ENCODE peak calls at places on chromosomes 11 and 22, in eight cellular contexts. K is upper lobe of left lung, G is HCT116, R is GM12878, O is HepG2, Z is K562, W is Panc1, H is GM23338. T is an unnamed sample.
A peak's percentile ranks its signal among the peaks of the same experiment; 100 is the strongest.

GRCh38 chr11:31798057-31799035 is 12.8 kb downstream of the PAX6 start:
- ATAC-seq in G (no peak), Z (no peak), H (peak; percentile 77), O (no peak), W (peak; percentile 34), R (peak; percentile 38), K (no peak), T (no peak)

GRCh38 chr22:45783690-45784089 is 112.1 kb downstream of the ATXN10 start:
- ATAC-seq in Z (no peak), O (no peak), H (no peak), R (no peak), G (no peak), K (no peak), W (no peak), T (no peak)

GRCh38 chr11:6203327-6203726 is 2.0 kb upstream of the C11orf42 start:
- ATAC-seq in H (no peak), O (no peak), W (no peak), Z (no peak), R (peak; percentile 86), G (no peak), K (no peak), T (no peak)

GRCh38 chr11:34616830-34617504 is 3.9 kb upstream of the EHF start:
- ATAC-seq in R (no peak), O (no peak), Z (peak; percentile 12), G (no peak), K (no peak), H (no peak), W (no peak), T (no peak)

GRCh38 chr11:6925636-6926207 is 504 bp upstream of the ZNF215 start:
- ATAC-seq in O (no peak), R (peak; percentile 21), H (peak; percentile 37), W (peak; percentile 47), G (peak; percentile 69), K (peak; percentile 37), Z (peak; percentile 58), T (peak; percentile 13)

GRCh38 chr11:22566293-22566692 is 59.3 kb downstream of the FANCF start:
- ATAC-seq in G (no peak), R (no peak), Z (no peak), H (peak; percentile 84), W (no peak), K (no peak), O (no peak), T (no peak)

GRCh38 chr11:63858628-63859550 is 20.0 kb downstream of the MARK2 start:
- ATAC-seq in G (no peak), O (no peak), R (peak; percentile 40), H (no peak), K (peak; percentile 81), Z (peak; percentile 74), W (no peak), T (peak; percentile 82)

GRCh38 chr22:18968011-18968749 is 32.1 kb upstream of the PRODH start:
- ATAC-seq in G (no peak), R (no peak), Z (peak; percentile 80), O (peak; percentile 36), K (no peak), W (no peak), H (peak; percentile 24), T (no peak)

GRCh38 chr11:89489930-89490329 is 1.2 kb downstream of the NOX4 start:
- ATAC-seq in Z (no peak), R (no peak), W (no peak), H (no peak), G (no peak), K (no peak), O (no peak), T (no peak)

GRCh38 chr22:42396621-42397331 is 35.4 kb downstream of the NFAM1 start:
- ATAC-seq in H (peak; percentile 40), R (peak; percentile 77), K (peak; percentile 74), O (no peak), W (peak; percentile 45), G (peak; percentile 90), Z (no peak), T (peak; percentile 65)

GRCh38 chr11:47003180-47003877 is 66.8 kb downstream of the CSTPP1 start:
- ATAC-seq in G (no peak), W (no peak), O (no peak), R (peak; percentile 32), H (no peak), Z (peak; percentile 37), K (no peak), T (no peak)

GRCh38 chr11:96337541-96338530 is 5.2 kb downstream of the MAML2 start:
- ATAC-seq in K (peak; percentile 27), W (no peak), O (no peak), H (peak; percentile 5), G (no peak), R (peak; percentile 52), Z (peak; percentile 24), T (no peak)

GRCh38 chr11:106644824-106645223 is 373.5 kb downstream of the GUCY1A2 start:
- ATAC-seq in Z (no peak), K (no peak), W (no peak), G (no peak), R (no peak), H (no peak), O (no peak), T (no peak)

GRCh38 chr11:16604784-16605439 is 133.5 kb upstream of the C11orf58 start:
- ATAC-seq in K (peak; percentile 59), W (peak; percentile 76), Z (peak; percentile 70), H (peak; percentile 20), R (no peak), O (peak; percentile 65), G (peak; percentile 58), T (peak; percentile 38)

GRCh38 chr22:39375646-39376045 is 23.9 kb upstream of the TAB1 start:
- ATAC-seq in K (no peak), O (no peak), H (no peak), G (no peak), R (no peak), W (no peak), Z (no peak), T (no peak)

GRCh38 chr11:121482231-121483129 is 29.7 kb upstream of the SORL1-AS1 start:
- ATAC-seq in H (no peak), O (no peak), K (peak; percentile 56), W (no peak), R (peak; percentile 93), G (no peak), Z (no peak), T (no peak)

DNA sequence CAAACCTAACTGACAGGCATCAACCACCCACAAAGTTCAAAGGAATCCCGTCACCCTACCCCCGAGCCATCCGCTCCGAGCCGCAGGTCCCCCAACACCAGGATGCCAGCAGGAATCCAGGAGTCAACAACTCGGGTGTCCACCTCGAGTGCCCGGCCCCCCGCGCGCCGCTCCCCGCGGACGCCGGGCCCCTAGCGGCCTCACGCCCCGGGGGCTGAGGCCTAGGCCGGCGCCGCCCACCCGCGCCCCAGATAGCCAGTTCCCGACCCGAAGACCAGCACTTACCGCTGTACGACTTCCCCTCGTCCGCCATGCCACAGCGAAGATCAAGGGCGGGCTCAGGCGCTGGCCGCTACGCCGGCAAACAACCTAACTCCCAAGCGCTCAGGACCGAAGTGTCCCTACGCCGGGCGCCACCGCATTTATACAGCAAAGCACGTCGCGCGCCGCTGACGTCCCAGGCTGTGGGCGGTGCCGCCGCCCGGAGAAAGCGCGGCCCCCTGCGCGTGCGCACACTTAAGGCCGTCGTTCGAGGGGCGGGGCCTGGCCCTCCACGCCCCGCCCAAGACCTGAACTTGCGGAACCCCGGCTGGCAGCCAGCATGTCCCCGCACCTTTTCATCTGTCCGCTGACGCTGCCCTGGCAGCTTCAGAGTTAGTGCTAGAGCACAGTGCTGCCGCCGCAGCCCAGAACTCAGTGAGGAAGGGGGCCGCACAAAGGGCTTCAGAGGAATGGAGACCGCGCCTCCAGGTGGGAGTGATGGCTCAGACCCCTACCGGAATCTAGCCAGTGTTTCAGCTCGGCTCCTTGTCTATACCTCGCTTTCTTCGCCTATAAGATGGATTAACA is at the start of gene NXF1:
- ATAC-seq in H (peak; percentile 93), K (peak; percentile 97), G (peak; percentile 91), O (peak; percentile 85), Z (peak; percentile 91), W (peak; percentile 96), R (peak; percentile 89), T (peak; percentile 94)
- TF ChIP-seq CTCF in H (no peak), K (peak; percentile 26), G (no peak), O (no peak), Z (peak; percentile 12), W (no peak), R (no peak), T (no peak)

DNA sequence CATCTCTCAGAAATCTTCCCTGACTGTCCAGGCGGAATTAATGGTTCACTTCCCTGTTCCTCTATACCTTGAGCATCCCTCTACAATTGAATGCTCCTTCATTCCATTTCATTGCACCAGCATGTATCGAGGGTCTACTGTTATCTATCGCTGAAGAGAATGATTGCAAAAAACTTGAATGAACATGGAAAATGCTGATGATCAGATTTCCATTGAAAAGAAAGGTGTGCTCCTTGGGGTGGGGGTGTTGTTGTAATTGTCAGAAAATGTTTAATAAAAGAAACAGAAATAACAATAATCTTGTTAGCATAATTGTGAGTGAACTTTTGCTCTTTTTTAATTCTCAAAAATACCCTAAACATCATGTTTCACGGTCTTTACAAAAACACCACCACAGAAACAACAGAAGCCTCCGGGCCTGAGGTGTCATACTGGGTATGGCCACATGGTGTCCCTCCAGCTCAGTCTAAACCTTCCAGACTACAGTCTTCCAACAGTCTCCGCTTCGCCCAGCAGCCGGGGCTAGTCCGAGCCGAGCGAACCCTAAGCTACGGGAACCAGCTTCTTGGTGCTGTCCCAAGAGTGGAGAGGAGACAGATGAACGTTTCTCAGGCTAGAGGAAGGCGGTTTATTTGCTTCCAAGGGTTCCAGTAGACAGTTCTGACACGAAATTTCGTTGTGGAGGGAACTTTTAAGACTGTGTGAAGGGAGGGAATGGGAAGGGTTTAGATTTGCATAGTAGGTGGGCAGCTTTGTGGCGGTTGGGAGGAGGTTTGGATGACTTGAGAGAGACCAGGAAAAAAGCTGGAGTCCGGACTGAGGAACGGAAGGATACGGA is 75.8 kb upstream of the ZBED5 start:
- ATAC-seq in O (peak; percentile 91), G (peak; percentile 81), Z (peak; percentile 97), K (peak; percentile 88), R (peak; percentile 94), H (peak; percentile 78), W (peak; percentile 77), T (peak; percentile 83)
- H3K27ac ChIP-seq in O (no peak overlapping the region), G (peak overlapping the region; percentile 60), Z (peak overlapping the region; percentile 41), K (peak overlapping the region; percentile 67), R (no peak overlapping the region), H (no peak overlapping the region), W (peak overlapping the region; percentile 93), T (peak overlapping the region; percentile 83)

GRCh38 chr22:31039393-31039792 is 41.7 kb upstream of the SMTN start:
- ATAC-seq in O (peak; percentile 59), G (no peak), Z (no peak), H (no peak), W (no peak), R (no peak), K (peak; percentile 58), T (peak; percentile 56)
- TF ChIP-seq POLR2AphosphoS5 in O (no peak), G (no peak), Z (no peak), H (no peak), W (no peak), R (no peak), K (peak; percentile 30), T (peak; percentile 76)

DNA sequence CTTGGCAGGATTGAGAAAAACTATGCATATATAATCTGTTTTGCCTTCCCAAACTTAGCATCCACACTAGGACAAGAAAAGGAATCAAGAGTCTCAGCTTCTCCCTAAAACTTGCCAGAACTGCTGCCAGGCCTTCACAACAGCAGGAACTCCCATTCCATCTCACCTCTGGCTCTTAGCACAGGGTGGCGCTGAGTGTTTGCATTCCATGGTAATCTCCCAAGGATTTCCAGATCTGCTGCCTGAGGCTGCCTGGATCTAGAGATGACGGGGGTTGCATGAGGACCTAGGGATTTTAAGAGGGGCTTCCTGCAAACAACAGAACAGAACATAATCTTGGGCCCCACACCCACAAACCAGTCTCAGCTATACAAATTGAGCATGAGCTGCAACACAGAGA is 87.1 kb upstream of the OPCML start:
- ATAC-seq in H (peak; percentile 95), O (no peak), G (no peak), K (no peak), R (no peak), W (no peak), Z (no peak), T (no peak)
- TF ChIP-seq CTCF in H (peak; percentile 30), O (no peak), G (no peak), K (no peak), R (no peak), W (no peak), Z (no peak), T (no peak)